ENCODE peak calls at places on chromosomes 11 and 22, in seven cellular contexts. One of them, this sample, is unnamed.

GRCh38 chr11:61720597-61720996 is 31.8 kb upstream of the MYRF start:
- DNase-seq in neuronal stem cell: no peak
- DNase-seq in mesendoderm: no peak
- DNase-seq in mesenchymal stem cell: no peak
- DNase-seq in H1: no peak
- DNase-seq in IMR-90: no peak
- DNase-seq in trophoblast cell: no peak
- DNase-seq in this sample: no peak

GRCh38 chr11:86116996-86117705 is 48.3 kb upstream of the PICALM start:
- DNase-seq in neuronal stem cell: no peak
- DNase-seq in mesendoderm: no peak
- DNase-seq in mesenchymal stem cell: no peak
- DNase-seq in H1: no peak
- DNase-seq in IMR-90: peak; percentile 65
- DNase-seq in trophoblast cell: peak; percentile 48
- DNase-seq in this sample: no peak

GRCh38 chr22:37827056-37827455 is 3.9 kb downstream of the GALR3 start:
- DNase-seq in neuronal stem cell: no peak
- DNase-seq in mesendoderm: no peak
- DNase-seq in mesenchymal stem cell: no peak
- DNase-seq in H1: no peak
- DNase-seq in IMR-90: no peak
- DNase-seq in trophoblast cell: no peak
- DNase-seq in this sample: no peak

GRCh38 chr11:92296138-92296515 is 71.5 kb downstream of the FAT3 start:
- DNase-seq in neuronal stem cell: no peak
- DNase-seq in mesendoderm: no peak
- DNase-seq in mesenchymal stem cell: peak; percentile 54
- DNase-seq in H1: no peak
- DNase-seq in IMR-90: peak; percentile 45
- DNase-seq in trophoblast cell: no peak
- DNase-seq in this sample: no peak

GRCh38 chr22:17086750-17087149 is 1.9 kb downstream of the IL17RA start:
- DNase-seq in neuronal stem cell: no peak
- DNase-seq in mesendoderm: no peak
- DNase-seq in mesenchymal stem cell: no peak
- DNase-seq in H1: no peak
- DNase-seq in IMR-90: no peak
- DNase-seq in trophoblast cell: no peak
- DNase-seq in this sample: no peak

GRCh38 chr11:114219559-114220349 is 76.4 kb upstream of the NNMT start:
- DNase-seq in neuronal stem cell: peak; percentile 64
- DNase-seq in mesendoderm: peak; percentile 91
- DNase-seq in mesenchymal stem cell: peak; percentile 89
- DNase-seq in H1: no peak
- DNase-seq in IMR-90: peak; percentile 11
- DNase-seq in trophoblast cell: no peak
- DNase-seq in this sample: no peak

GRCh38 chr11:64254326-64254725 is 3.0 kb downstream of the PLCB3 start:
- DNase-seq in neuronal stem cell: no peak
- DNase-seq in mesendoderm: no peak
- DNase-seq in mesenchymal stem cell: no peak
- DNase-seq in H1: no peak
- DNase-seq in IMR-90: no peak
- DNase-seq in trophoblast cell: no peak
- DNase-seq in this sample: no peak

GRCh38 chr11:122697636-122698167 is 42.2 kb downstream of the UBASH3B start:
- DNase-seq in neuronal stem cell: no peak
- DNase-seq in mesendoderm: no peak
- DNase-seq in mesenchymal stem cell: peak; percentile 81
- DNase-seq in H1: no peak
- DNase-seq in IMR-90: peak; percentile 84
- DNase-seq in trophoblast cell: peak; percentile 94
- DNase-seq in this sample: no peak

GRCh38 chr11:79087238-79087956 is 353.4 kb downstream of the TENM4 start:
- DNase-seq in neuronal stem cell: peak; percentile 40
- DNase-seq in mesendoderm: peak; percentile 98
- DNase-seq in mesenchymal stem cell: peak; percentile 60
- DNase-seq in H1: no peak
- DNase-seq in IMR-90: peak; percentile 62
- DNase-seq in trophoblast cell: no peak
- DNase-seq in this sample: no peak

GRCh38 chr11:123841189-123841588 is 35.0 kb upstream of the OR6M1 start:
- DNase-seq in neuronal stem cell: no peak
- DNase-seq in mesendoderm: no peak
- DNase-seq in mesenchymal stem cell: no peak
- DNase-seq in H1: no peak
- DNase-seq in IMR-90: no peak
- DNase-seq in trophoblast cell: no peak
- DNase-seq in this sample: no peak

GRCh38 chr11:128246364-128247234 is 340.8 kb downstream of the ETS1 start:
- DNase-seq in neuronal stem cell: no peak
- DNase-seq in mesendoderm: no peak
- DNase-seq in mesenchymal stem cell: peak; percentile 73
- DNase-seq in H1: no peak
- DNase-seq in IMR-90: peak; percentile 12
- DNase-seq in trophoblast cell: no peak
- DNase-seq in this sample: no peak

GRCh38 chr22:37996079-37996478 is 11.7 kb upstream of the SOX10 start:
- DNase-seq in neuronal stem cell: no peak
- DNase-seq in mesendoderm: no peak
- DNase-seq in mesenchymal stem cell: no peak
- DNase-seq in H1: no peak
- DNase-seq in IMR-90: no peak
- DNase-seq in trophoblast cell: no peak
- DNase-seq in this sample: no peak

GRCh38 chr11:99739464-99740089 is 718.8 kb downstream of the CNTN5 start:
- DNase-seq in neuronal stem cell: peak; percentile 56
- DNase-seq in mesendoderm: peak; percentile 57
- DNase-seq in mesenchymal stem cell: peak; percentile 51
- DNase-seq in H1: no peak
- DNase-seq in IMR-90: peak; percentile 40
- DNase-seq in trophoblast cell: no peak
- DNase-seq in this sample: no peak

GRCh38 chr11:75462117-75462653 is 29.2 kb upstream of the KLHL35 start:
- DNase-seq in neuronal stem cell: peak; percentile 47
- DNase-seq in mesendoderm: peak; percentile 90
- DNase-seq in mesenchymal stem cell: no peak
- DNase-seq in H1: no peak
- DNase-seq in IMR-90: no peak
- DNase-seq in trophoblast cell: no peak
- DNase-seq in this sample: peak; percentile 59

GRCh38 chr11:60776167-60776566 is 9.0 kb upstream of the MS4A10 start:
- DNase-seq in neuronal stem cell: no peak
- DNase-seq in mesendoderm: no peak
- DNase-seq in mesenchymal stem cell: no peak
- DNase-seq in H1: no peak
- DNase-seq in IMR-90: no peak
- DNase-seq in trophoblast cell: no peak
- DNase-seq in this sample: no peak

GRCh38 chr11:72671144-72672099 is 2.8 kb downstream of the PDE2A start:
- DNase-seq in neuronal stem cell: no peak
- DNase-seq in mesendoderm: no peak
- DNase-seq in mesenchymal stem cell: no peak
- DNase-seq in H1: no peak
- DNase-seq in IMR-90: no peak
- DNase-seq in trophoblast cell: no peak
- DNase-seq in this sample: no peak

GRCh38 chr11:76787911-76788596 is 4.9 kb downstream of the TSKU start:
- DNase-seq in neuronal stem cell: no peak
- DNase-seq in mesendoderm: peak; percentile 90
- DNase-seq in mesenchymal stem cell: peak; percentile 75
- DNase-seq in H1: no peak
- DNase-seq in IMR-90: peak; percentile 76
- DNase-seq in trophoblast cell: peak; percentile 94
- DNase-seq in this sample: no peak

GRCh38 chr11:3614742-3615171 is 27.0 kb downstream of the ART5 start:
- DNase-seq in neuronal stem cell: no peak
- DNase-seq in mesendoderm: peak; percentile 49
- DNase-seq in mesenchymal stem cell: no peak
- DNase-seq in H1: no peak
- DNase-seq in IMR-90: no peak
- DNase-seq in trophoblast cell: peak; percentile 62
- DNase-seq in this sample: no peak

GRCh38 chr11:117597083-117597482 is 199.9 kb downstream of the DSCAML1 start:
- DNase-seq in neuronal stem cell: peak; percentile 66
- DNase-seq in mesendoderm: peak; percentile 76
- DNase-seq in mesenchymal stem cell: peak; percentile 30
- DNase-seq in H1: peak; percentile 85
- DNase-seq in IMR-90: peak; percentile 32
- DNase-seq in trophoblast cell: peak; percentile 6
- DNase-seq in this sample: peak; percentile 78

DNA sequence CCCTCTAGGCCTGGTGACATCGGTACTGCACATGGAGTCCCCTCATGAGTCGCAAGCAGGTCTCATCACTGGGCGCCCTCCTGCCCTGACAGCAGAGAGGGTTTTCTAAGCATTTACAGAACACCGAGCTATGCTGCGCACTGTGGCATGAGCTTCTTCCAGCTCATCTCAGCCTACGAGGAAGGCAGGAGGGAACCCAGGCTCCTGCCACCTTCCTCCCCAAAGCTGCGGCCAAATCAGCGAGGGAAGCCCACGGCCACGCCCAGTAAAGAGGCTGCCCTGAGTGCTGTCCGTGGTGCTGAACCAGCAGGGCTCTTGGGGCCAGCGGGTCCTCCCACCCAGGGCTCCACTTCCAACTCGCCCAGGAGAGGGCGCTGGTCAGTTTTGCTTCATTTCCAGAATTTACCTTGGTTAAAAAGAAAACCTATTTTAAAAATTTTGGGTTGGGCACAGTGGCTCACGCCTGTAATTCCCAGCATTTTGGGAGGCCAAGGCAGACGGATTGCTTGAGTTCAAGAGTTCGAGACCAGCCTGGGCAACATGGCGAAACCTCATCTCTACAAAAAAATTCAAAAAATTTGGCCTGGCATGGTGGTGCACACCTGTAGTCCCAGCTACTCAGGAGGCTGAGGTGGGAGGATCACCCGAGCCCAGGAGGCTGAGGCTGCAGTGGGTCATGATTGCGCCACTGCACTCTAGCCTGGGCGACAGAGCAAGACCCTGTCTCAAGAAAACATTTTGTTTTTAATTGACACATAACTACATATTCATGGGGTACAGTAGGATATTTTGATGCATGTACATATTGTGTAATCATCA is 34.2 kb downstream of the PHF21B start:
- DNase-seq in neuronal stem cell: peak; percentile 91
- DNase-seq in mesendoderm: peak; percentile 91
- DNase-seq in mesenchymal stem cell: peak; percentile 70
- DNase-seq in H1: peak; percentile 98
- DNase-seq in IMR-90: peak; percentile 76
- DNase-seq in trophoblast cell: peak; percentile 67
- DNase-seq in this sample: peak; percentile 92
- H2AK5ac ChIP-seq in neuronal stem cell: no peak overlapping the region
- H2AK5ac ChIP-seq in mesendoderm: no peak overlapping the region
- H2AK5ac ChIP-seq in mesenchymal stem cell: no peak overlapping the region
- H2AK5ac ChIP-seq in H1: no peak overlapping the region
- H2AK5ac ChIP-seq in IMR-90: no peak overlapping the region
- H2AK5ac ChIP-seq in trophoblast cell: no peak overlapping the region
- H2AK5ac ChIP-seq in this sample: no peak overlapping the region

GRCh38 chr11:14423633-14424032 is 64.7 kb upstream of the RRAS2 start:
- DNase-seq in neuronal stem cell: no peak
- DNase-seq in mesendoderm: no peak
- DNase-seq in mesenchymal stem cell: peak; percentile 80
- DNase-seq in H1: no peak
- DNase-seq in IMR-90: peak; percentile 62
- DNase-seq in trophoblast cell: no peak
- DNase-seq in this sample: no peak
- H4K8ac ChIP-seq in neuronal stem cell: no peak overlapping the region
- H4K8ac ChIP-seq in mesendoderm: no peak overlapping the region
- H4K8ac ChIP-seq in mesenchymal stem cell: no peak overlapping the region
- H4K8ac ChIP-seq in H1: no peak overlapping the region
- H4K8ac ChIP-seq in IMR-90: peak overlapping the region; percentile 96
- H4K8ac ChIP-seq in trophoblast cell: no peak overlapping the region
- H4K8ac ChIP-seq in this sample: no peak overlapping the region

GRCh38 chr11:66546368-66546965 is at the start of gene ACTN3:
- DNase-seq in neuronal stem cell: peak; percentile 66
- DNase-seq in mesendoderm: peak; percentile 57
- DNase-seq in mesenchymal stem cell: no peak
- DNase-seq in H1: peak; percentile 84
- DNase-seq in IMR-90: no peak
- DNase-seq in trophoblast cell: peak; percentile 4
- DNase-seq in this sample: peak; percentile 88

GRCh38 chr11:66545701-66546367 is at the start of gene ZDHHC24:
- DNase-seq in neuronal stem cell: peak; percentile 97
- DNase-seq in mesendoderm: peak; percentile 98
- DNase-seq in mesenchymal stem cell: peak; percentile 98
- DNase-seq in H1: peak; percentile 95
- DNase-seq in IMR-90: peak; percentile 95
- DNase-seq in trophoblast cell: peak; percentile 98
- DNase-seq in this sample: peak; percentile 97

GRCh38 chr11:66547662-66548009 is 933 bp downstream of the ACTN3 start:
- DNase-seq in neuronal stem cell: peak; percentile 55
- DNase-seq in mesendoderm: no peak
- DNase-seq in mesenchymal stem cell: no peak
- DNase-seq in H1: no peak
- DNase-seq in IMR-90: no peak
- DNase-seq in trophoblast cell: no peak
- DNase-seq in this sample: peak; percentile 63

GRCh38 chr11:66548041-66548440 is 1.3 kb downstream of the ACTN3 start:
- DNase-seq in neuronal stem cell: no peak
- DNase-seq in mesendoderm: no peak
- DNase-seq in mesenchymal stem cell: no peak
- DNase-seq in H1: no peak
- DNase-seq in IMR-90: no peak
- DNase-seq in trophoblast cell: no peak
- DNase-seq in this sample: no peak

GRCh38 chr11:66546966-66547661 is 411 bp downstream of the ACTN3 start:
- DNase-seq in neuronal stem cell: peak; percentile 29
- DNase-seq in mesendoderm: peak; percentile 38
- DNase-seq in mesenchymal stem cell: no peak
- DNase-seq in H1: peak; percentile 75
- DNase-seq in IMR-90: no peak
- DNase-seq in trophoblast cell: no peak
- DNase-seq in this sample: no peak
- H2AK5ac ChIP-seq in neuronal stem cell: peak overlapping the region; percentile 53
- H2AK5ac ChIP-seq in mesendoderm: no peak overlapping the region
- H2AK5ac ChIP-seq in mesenchymal stem cell: no peak overlapping the region
- H2AK5ac ChIP-seq in H1: no peak overlapping the region
- H2AK5ac ChIP-seq in IMR-90: no peak overlapping the region
- H2AK5ac ChIP-seq in trophoblast cell: no peak overlapping the region
- H2AK5ac ChIP-seq in this sample: no peak overlapping the region

DNA sequence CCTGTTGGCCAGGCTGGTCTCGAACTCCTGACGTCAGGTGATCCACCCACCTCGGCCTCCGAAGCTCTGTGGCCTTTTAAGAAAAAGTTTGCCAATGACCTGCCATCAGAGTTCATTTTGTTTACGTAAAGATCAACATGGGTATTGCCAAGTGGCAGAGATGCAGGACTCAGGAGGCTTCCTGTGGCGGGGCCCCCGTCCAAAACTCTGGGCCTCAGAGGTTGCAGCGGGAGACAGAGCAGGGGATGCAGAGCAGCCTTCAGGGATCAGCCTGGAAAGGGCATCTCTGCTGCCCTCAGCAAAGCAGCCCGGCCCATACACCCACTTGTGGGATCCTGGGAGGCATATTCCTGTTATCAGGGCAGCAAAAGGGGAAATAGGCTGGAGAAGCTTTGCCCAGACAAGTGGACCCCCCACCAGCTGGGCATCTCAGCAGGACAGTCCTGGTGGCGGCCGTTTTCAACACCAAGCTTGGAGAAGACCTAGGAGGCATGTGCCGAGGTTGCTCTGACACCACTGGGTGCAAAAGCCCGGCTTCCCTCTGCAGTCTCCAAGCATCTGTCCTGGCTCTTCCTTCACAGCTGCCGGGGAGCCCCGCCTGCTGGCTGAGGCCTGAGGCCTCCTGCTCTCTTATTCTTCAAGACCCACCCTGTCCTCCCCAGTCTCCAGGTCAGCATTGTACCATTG is 1152.4 kb downstream of the BRD1 start:
- DNase-seq in neuronal stem cell: no peak
- DNase-seq in mesendoderm: no peak
- DNase-seq in mesenchymal stem cell: no peak
- DNase-seq in H1: no peak
- DNase-seq in IMR-90: no peak
- DNase-seq in trophoblast cell: no peak
- DNase-seq in this sample: no peak
- H4K8ac ChIP-seq in neuronal stem cell: no peak overlapping the region
- H4K8ac ChIP-seq in mesendoderm: no peak overlapping the region
- H4K8ac ChIP-seq in mesenchymal stem cell: no peak overlapping the region
- H4K8ac ChIP-seq in H1: no peak overlapping the region
- H4K8ac ChIP-seq in IMR-90: no peak overlapping the region
- H4K8ac ChIP-seq in trophoblast cell: no peak overlapping the region
- H4K8ac ChIP-seq in this sample: no peak overlapping the region